ENCODE peak calls at places on chromosomes 4 and X, in six cellular contexts. Q, E, H, A, Y and V are unnamed samples.

GRCh38 chrX:80808854-80809493 is 703 bp downstream of the BRWD3 start:
- DNase-seq in A (peak), Y (peak), H (peak), E (no peak), Q (no peak), V (no peak)

GRCh38 chrX:82087699-82088098 is 885.8 kb downstream of the SH3BGRL start:
- DNase-seq in Q (no peak), E (no peak), H (no peak), Y (no peak), A (no peak), V (no peak)

GRCh38 chrX:19864736-19865135 is 22.7 kb downstream of the SH3KBP1 start:
- DNase-seq in A (no peak), Y (no peak), Q (peak), H (no peak), E (no peak), V (no peak)

GRCh38 chrX:22203186-22203585 is 69.5 kb upstream of the CBLL2 start:
- DNase-seq in A (no peak), Y (no peak), Q (no peak), E (no peak), H (no peak), V (no peak)

GRCh38 chrX:16267431-16267830 is 100.2 kb downstream of the MAGEB17 start:
- DNase-seq in A (no peak), Y (no peak), E (no peak), H (no peak), Q (no peak), V (no peak)

GRCh38 chrX:154409222-154409871 is at the start of gene DNASE1L1:
- DNase-seq in E (no peak), Q (peak), H (peak), Y (peak), A (peak), V (no peak)

GRCh38 chr4:22848332-22848731 is 155.6 kb downstream of the GBA3 start:
- DNase-seq in A (no peak), E (no peak), H (no peak), Q (no peak), Y (no peak), V (no peak)

GRCh38 chr4:33133723-33134122 is 2413.6 kb downstream of the PCDH7 start:
- DNase-seq in Y (peak), A (no peak), Q (no peak), E (no peak), H (no peak), V (no peak)

GRCh38 chrX:13906103-13906502 is 89.2 kb upstream of the GPM6B start:
- DNase-seq in Y (no peak), A (no peak), E (no peak), Q (no peak), H (no peak), V (no peak)

GRCh38 chr4:83906561-83906960 is 370.7 kb downstream of the GPAT3 start:
- DNase-seq in H (no peak), Y (no peak), A (no peak), Q (no peak), E (no peak), V (no peak)

GRCh38 chrX:154541896-154542722 is 4.5 kb downstream of the G6PD start:
- DNase-seq in Q (peak), H (peak), Y (peak), E (no peak), A (peak), V (no peak)

GRCh38 chr4:75514949-75515612 is 808 bp downstream of the THAP6 start:
- DNase-seq in E (no peak), Y (no peak), A (peak), Q (no peak), H (no peak), V (no peak)

GRCh38 chr4:85780664-85781063 is 305.7 kb downstream of the ARHGAP24 start:
- DNase-seq in A (no peak), Y (peak), H (peak), Q (no peak), E (no peak), V (no peak)

GRCh38 chrX:105328773-105329172 is 108.3 kb upstream of the TEX13A start:
- DNase-seq in Y (no peak), Q (no peak), H (peak), A (no peak), E (no peak), V (no peak)

GRCh38 chrX:20620301-20620700 is 353.6 kb upstream of the RPS6KA3 start:
- DNase-seq in A (no peak), H (no peak), Q (no peak), E (no peak), Y (peak), V (no peak)

GRCh38 chr4:43547560-43547959 is 655.0 kb downstream of the GRXCR1 start:
- DNase-seq in H (no peak), A (no peak), E (no peak), Y (no peak), Q (no peak), V (no peak)

GRCh38 chr4:186676531-186677158 is 47.0 kb downstream of the FAT1 start:
- DNase-seq in A (no peak), Y (peak), E (no peak), H (no peak), Q (no peak), V (no peak)

GRCh38 chr4:119020158-119020557 is 115.5 kb upstream of the MYOZ2 start:
- DNase-seq in H (no peak), Y (no peak), A (no peak), E (no peak), Q (no peak), V (no peak)

GRCh38 chr4:140497776-140498636 is at the start of gene MGAT4D:
- DNase-seq in E (no peak), A (peak), Q (peak), H (no peak), Y (no peak), V (no peak)

GRCh38 chrX:54479471-54480122 is 16.4 kb downstream of the FGD1 start:
- DNase-seq in H (no peak), E (peak), Y (no peak), Q (no peak), A (no peak), V (no peak)

GRCh38 chr4:187191676-187192075 is 468.0 kb upstream of the FAT1 start:
- DNase-seq in E (no peak), Q (no peak), H (no peak), Y (no peak), A (no peak), V (no peak)

GRCh38 chr4:169611157-169611556 is 1.2 kb downstream of the NEK1 start:
- DNase-seq in E (no peak), A (no peak), Y (no peak), H (no peak), Q (no peak), V (no peak)

GRCh38 chr4:4306920-4307319 is 16.9 kb downstream of the ZBTB49 start:
- DNase-seq in Y (no peak), Q (no peak), E (no peak), A (no peak), H (no peak), V (no peak)

GRCh38 chr4:128768373-128768996 is 41.0 kb upstream of the JADE1 start:
- DNase-seq in E (no peak), Y (no peak), H (no peak), Q (no peak), A (no peak), V (no peak)

GRCh38 chrX:41868392-41868977 is 54.9 kb downstream of the CASK start:
- DNase-seq in E (no peak), A (no peak), H (peak), Y (no peak), Q (no peak), V (no peak)